ENCODE peak calls at places on chromosome 4, in four cellular contexts. P is IMR-90, W is ovary, U is GM12865. S is an unnamed sample.

GRCh38 chr4:38092701-38093100 is 132.5 kb downstream of the PTTG2 start:
- DNase-seq in P (peak; percentile 79), W (no peak), U (no peak), S (no peak)

GRCh38 chr4:153269223-153269990 is 65.2 kb downstream of the TRIM2 start:
- DNase-seq in P (no peak), W (no peak), U (no peak), S (no peak)

GRCh38 chr4:84482564-84483563 is 16.2 kb downstream of the NKX6-1 start:
- DNase-seq in P (no peak), W (no peak), U (no peak), S (no peak)

GRCh38 chr4:151658959-151659593 is 101.7 kb downstream of the GATB start:
- DNase-seq in P (peak; percentile 67), W (no peak), U (no peak), S (peak; percentile 77)

GRCh38 chr4:3013839-3014350 is 50.5 kb downstream of the GRK4 start:
- DNase-seq in P (no peak), W (no peak), U (peak; percentile 84), S (no peak)

GRCh38 chr4:57080781-57081650 is 29.2 kb downstream of the IGFBP7 start:
- DNase-seq in P (peak; percentile 98), W (no peak), U (peak; percentile 6), S (no peak)

GRCh38 chr4:132669786-132670185 is 479.3 kb upstream of the PCDH10 start:
- DNase-seq in P (no peak), W (no peak), U (no peak), S (no peak)

GRCh38 chr4:76024007-76024406 is 710 bp upstream of the CXCL10 start:
- DNase-seq in P (no peak), W (no peak), U (no peak), S (no peak)

GRCh38 chr4:129213692-129214091 is 117.7 kb downstream of the C4orf33 start:
- DNase-seq in P (no peak), W (no peak), U (no peak), S (no peak)

GRCh38 chr4:57442834-57443291 is 332.7 kb upstream of the IGFBP7 start:
- DNase-seq in P (peak; percentile 13), W (no peak), U (peak; percentile 29), S (peak; percentile 28)

GRCh38 chr4:17544205-17544604 is 29.2 kb downstream of the CLRN2 start:
- DNase-seq in P (no peak), W (no peak), U (peak; percentile 29), S (no peak)

GRCh38 chr4:61500883-61501282 is 300.8 kb downstream of the ADGRL3 start:
- DNase-seq in P (no peak), W (no peak), U (no peak), S (no peak)

GRCh38 chr4:1720163-1720983 is 750 bp downstream of the TMEM129 start:
- DNase-seq in P (peak; percentile 28), W (peak; percentile 70), U (peak; percentile 72), S (no peak)

GRCh38 chr4:139955600-139955999 is 198.4 kb downstream of the MAML3 start:
- DNase-seq in P (no peak), W (no peak), U (no peak), S (no peak)

GRCh38 chr4:139234258-139234657 is 45.8 kb downstream of the MGARP start:
- DNase-seq in P (no peak), W (no peak), U (no peak), S (no peak)

GRCh38 chr4:87461281-87461700 is 38.9 kb downstream of the NUDT9 start:
- DNase-seq in P (peak; percentile 50), W (no peak), U (no peak), S (no peak)

GRCh38 chr4:99462875-99463464 is 27.8 kb upstream of the ADH7 start:
- DNase-seq in P (peak; percentile 72), W (peak; percentile 24), U (peak; percentile 66), S (peak; percentile 56)

GRCh38 chr4:186829740-186830449 is 106.2 kb upstream of the FAT1 start:
- DNase-seq in P (peak; percentile 98), W (no peak), U (peak; percentile 22), S (no peak)

GRCh38 chr4:751676-752075 is 46.0 kb downstream of the PCGF3 start:
- DNase-seq in P (no peak), W (no peak), U (no peak), S (no peak)

GRCh38 chr4:54226399-54227260 is 2.5 kb upstream of the PDGFRA start:
- DNase-seq in P (peak; percentile 86), W (peak; percentile 75), U (no peak), S (no peak)

GRCh38 chr4:54225671-54226398 is 3.3 kb upstream of the PDGFRA start:
- DNase-seq in P (no peak), W (peak; percentile 51), U (no peak), S (no peak)

GRCh38 chr4:54228563-54229501 is at the start of gene PDGFRA:
- DNase-seq in P (peak; percentile 94), W (peak; percentile 88), U (no peak), S (no peak)

GRCh38 chr4:54228064-54228527 is 997 bp upstream of the PDGFRA start:
- DNase-seq in P (peak; percentile 82), W (peak; percentile 92), U (peak; percentile 54), S (no peak)

GRCh38 chr4:54227261-54228063 is 1.6 kb upstream of the PDGFRA start:
- DNase-seq in P (peak; percentile 80), W (peak; percentile 54), U (no peak), S (no peak)
- H3K4me3 ChIP-seq in P (peak overlapping the region; percentile 89), W (peak overlapping the region; percentile 32), U (peak overlapping the region; percentile 39), S (no peak overlapping the region)

DNA sequence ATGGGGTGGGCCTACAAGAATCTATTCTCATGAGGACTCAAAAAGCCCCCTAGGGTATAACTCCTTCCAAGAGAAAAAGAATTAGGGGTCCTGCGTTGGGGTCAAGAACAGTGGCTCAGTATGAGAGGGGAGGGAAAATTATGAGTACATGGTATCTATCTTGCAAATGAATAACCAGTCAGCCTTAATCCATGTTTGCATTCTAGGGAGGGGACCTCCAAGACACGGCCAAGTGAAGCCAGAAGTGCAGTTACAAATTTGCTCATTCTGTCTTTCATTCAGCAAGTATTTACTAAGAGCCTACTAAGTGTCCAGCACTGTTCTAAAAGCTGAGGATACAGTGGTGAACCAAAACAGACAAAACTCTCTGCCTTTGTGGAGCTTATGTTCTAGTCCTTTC is 76.2 kb downstream of the COQ2 start:
- DNase-seq in P (no peak), W (no peak), U (no peak), S (no peak)
- H3K4me3 ChIP-seq in P (no peak overlapping the region), W (no peak overlapping the region), U (no peak overlapping the region), S (no peak overlapping the region)

DNA sequence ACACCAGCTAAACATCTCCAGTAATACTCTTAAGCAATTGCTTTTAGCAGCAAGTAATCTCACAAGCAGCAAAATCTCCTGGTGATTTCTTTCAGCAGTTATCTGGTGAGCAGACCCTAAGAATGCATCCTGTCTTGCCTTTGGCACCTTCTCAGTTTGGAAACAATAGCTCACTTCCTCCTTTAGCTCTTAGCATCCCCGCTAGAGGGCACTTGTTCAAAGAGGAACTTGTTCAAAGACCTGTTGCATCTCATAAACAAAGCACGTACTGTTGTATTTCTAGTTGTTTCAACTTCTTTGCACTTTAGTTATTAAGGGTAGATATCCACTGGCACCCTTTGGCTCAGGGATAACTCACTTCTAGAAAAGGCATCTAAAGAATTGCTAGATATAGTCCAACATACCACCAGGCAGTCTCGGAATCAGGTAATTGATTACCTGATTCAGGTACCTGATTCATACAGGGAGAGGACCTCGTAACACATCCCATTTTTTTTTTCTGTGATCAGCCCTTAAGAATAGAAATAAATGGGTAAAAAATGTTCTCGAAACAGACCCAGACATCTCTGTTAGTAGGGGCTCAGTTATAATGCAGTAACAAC is 81.9 kb upstream of the QRFPR start:
- DNase-seq in P (peak; percentile 61), W (no peak), U (peak; percentile 71), S (peak; percentile 72)
- H3K4me3 ChIP-seq in P (no peak overlapping the region), W (no peak overlapping the region), U (no peak overlapping the region), S (no peak overlapping the region)

DNA sequence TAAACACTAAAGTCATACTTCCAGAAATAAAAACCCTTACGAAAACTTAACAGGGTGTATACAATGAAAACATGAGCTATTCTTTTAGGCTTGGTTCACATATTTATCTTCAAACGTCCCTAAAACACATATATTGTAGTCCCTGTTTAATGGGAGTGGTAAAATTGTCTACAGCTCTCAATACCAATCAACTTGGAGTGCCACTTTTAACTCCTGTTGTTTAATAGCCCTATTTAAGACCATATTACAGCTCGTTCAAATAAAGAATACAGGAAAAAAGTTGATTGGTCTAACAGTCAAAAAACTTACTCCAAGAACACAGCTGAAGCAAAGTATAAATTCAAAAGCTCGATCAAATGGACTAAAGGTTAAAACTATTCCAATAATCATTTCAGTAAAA is 3.9 kb downstream of the UBE2D3 start:
- DNase-seq in P (no peak), W (no peak), U (no peak), S (no peak)
- H3K4me3 ChIP-seq in P (peak overlapping the region; percentile 8), W (peak overlapping the region; percentile 93), U (peak overlapping the region; percentile 92), S (no peak overlapping the region)

GRCh38 chr4:27218013-27218412 is 357.4 kb downstream of the STIM2 start:
- DNase-seq in P (peak; percentile 6), W (no peak), U (no peak), S (no peak)
- H3K4me3 ChIP-seq in P (no peak overlapping the region), W (no peak overlapping the region), U (no peak overlapping the region), S (no peak overlapping the region)

DNA sequence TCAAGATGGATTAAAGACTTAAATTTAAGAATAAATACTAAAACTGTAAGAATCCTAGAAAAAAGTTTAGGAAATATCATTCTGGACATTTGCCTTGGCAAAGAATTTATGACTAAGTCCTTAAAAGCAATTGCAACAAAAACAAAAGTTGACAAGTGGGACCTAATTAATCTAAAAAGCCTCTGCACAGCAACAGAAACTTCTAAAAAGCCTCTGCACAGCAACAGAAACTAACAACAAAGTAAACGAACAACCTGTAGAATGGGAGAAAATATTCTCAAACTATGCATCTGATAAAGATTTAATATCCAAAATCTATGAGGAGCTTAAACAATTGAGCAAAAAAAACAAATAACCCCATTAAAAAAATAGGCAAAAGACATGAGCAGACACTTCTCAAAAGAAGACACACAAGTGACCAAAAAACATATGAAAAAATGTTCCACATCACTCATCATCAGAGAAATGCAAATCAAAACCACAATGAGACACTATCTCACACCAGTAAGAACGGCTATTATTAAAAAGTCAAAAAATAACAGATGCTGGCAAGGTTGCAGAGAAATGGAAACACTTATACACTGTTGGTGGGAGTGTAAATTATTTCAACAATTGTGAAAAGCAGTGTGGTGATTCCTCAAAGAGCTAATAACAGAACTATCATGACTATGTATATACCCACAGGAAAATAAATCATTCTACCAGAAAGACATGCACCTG is 5.5 kb upstream of the OPRPN start:
- DNase-seq in P (no peak), W (no peak), U (peak; percentile 41), S (no peak)
- H3K4me3 ChIP-seq in P (no peak overlapping the region), W (no peak overlapping the region), U (peak overlapping the region; percentile 27), S (no peak overlapping the region)

S was measured in Jurkat, Clone E6-1.